ENCODE peak calls at places on chromosomes 5 and 9, in six cellular contexts. B, J, V, H, A and Y are unnamed samples.
A peak's percentile ranks its signal among the peaks of the same experiment; 100 is the strongest.

GRCh38 chr5:154191467-154192261 is 1.1 kb downstream of the GALNT10 start:
- DNase-seq in B (no peak), J (no peak), V (no peak), H (peak; percentile 21), A (no peak), Y (no peak)

GRCh38 chr5:11037080-11037479 is 276.0 kb upstream of the DAP start:
- DNase-seq in B (no peak), J (no peak), V (no peak), H (no peak), A (no peak), Y (peak; percentile 29)

GRCh38 chr5:178416919-178417318 is 173.3 kb downstream of the COL23A1 start:
- DNase-seq in B (peak; percentile 16), J (no peak), V (no peak), H (no peak), A (no peak), Y (no peak)

GRCh38 chr9:127390563-127390962 is 6.4 kb upstream of the SLC2A8 start:
- DNase-seq in B (no peak), J (no peak), V (no peak), H (no peak), A (no peak), Y (no peak)

GRCh38 chr5:100584889-100585288 is 49.7 kb downstream of the FAM174A start:
- DNase-seq in B (no peak), J (no peak), V (no peak), H (no peak), A (no peak), Y (no peak)

GRCh38 chr5:32426440-32427151 is 17.9 kb downstream of the ZFR start:
- DNase-seq in B (no peak), J (no peak), V (no peak), H (no peak), A (no peak), Y (no peak)

GRCh38 chr9:24036459-24036858 is 210.4 kb upstream of the ELAVL2 start:
- DNase-seq in B (no peak), J (no peak), V (no peak), H (no peak), A (no peak), Y (no peak)

GRCh38 chr9:125066839-125067619 is 76.3 kb downstream of the SCAI start:
- DNase-seq in B (no peak), J (no peak), V (peak; percentile 12), H (no peak), A (no peak), Y (no peak)

GRCh38 chr5:109191153-109191558 is 218.6 kb downstream of the PJA2 start:
- DNase-seq in B (no peak), J (no peak), V (no peak), H (peak; percentile 38), A (no peak), Y (no peak)

GRCh38 chr5:102481044-102481715 is 17.6 kb downstream of the SLCO6A1 start:
- DNase-seq in B (no peak), J (no peak), V (no peak), H (no peak), A (no peak), Y (no peak)

GRCh38 chr5:44099643-44100042 is 289.6 kb downstream of the FGF10 start:
- DNase-seq in B (no peak), J (no peak), V (no peak), H (no peak), A (no peak), Y (no peak)

GRCh38 chr9:128419061-128419925 is 1.4 kb upstream of the CERCAM start:
- DNase-seq in B (no peak), J (no peak), V (no peak), H (no peak), A (no peak), Y (peak; percentile 22)
- H3K4me3 ChIP-seq in B (no peak overlapping the region), J (peak overlapping the region; percentile 89), V (peak overlapping the region; percentile 51), H (no peak overlapping the region), A (peak overlapping the region; percentile 80), Y (peak overlapping the region; percentile 99)

GRCh38 chr5:38446029-38446522 is 110.4 kb downstream of the LIFR start:
- DNase-seq in B (no peak), J (no peak), V (no peak), H (no peak), A (no peak), Y (no peak)
- TF ChIP-seq POLR2A in B (no peak), J (no peak), V (no peak), H (no peak), A (no peak), Y (no peak)

GRCh38 chr5:59506285-59506877 is 387.1 kb downstream of the PDE4D start:
- DNase-seq in B (no peak), J (no peak), V (no peak), H (peak; percentile 29), A (no peak), Y (no peak)
- TF ChIP-seq CTCF in B (peak; percentile 54), J (peak; percentile 52), V (no peak), H (no peak), A (peak; percentile 73), Y (peak; percentile 70)

GRCh38 chr5:151134228-151134627 is 23.4 kb downstream of the ANXA6 start:
- DNase-seq in B (no peak), J (no peak), V (no peak), H (no peak), A (no peak), Y (peak; percentile 58)
- H3K4me3 ChIP-seq in B (no peak overlapping the region), J (no peak overlapping the region), V (no peak overlapping the region), H (no peak overlapping the region), A (no peak overlapping the region), Y (no peak overlapping the region)

GRCh38 chr9:98010450-98010849 is 27.3 kb downstream of the ANP32B start:
- DNase-seq in B (no peak), J (no peak), V (no peak), H (no peak), A (no peak), Y (no peak)
- TF ChIP-seq POLR2A in B (no peak), J (no peak), V (no peak), H (no peak), A (no peak), Y (no peak)

GRCh38 chr5:159441441-159441840 is 111.2 kb upstream of the IL12B start:
- DNase-seq in B (no peak), J (peak; percentile 35), V (no peak), H (peak; percentile 57), A (peak; percentile 74), Y (no peak)
- TF ChIP-seq CTCF in B (no peak), J (peak; percentile 37), V (no peak), H (peak; percentile 22), A (peak; percentile 4), Y (no peak)

DNA sequence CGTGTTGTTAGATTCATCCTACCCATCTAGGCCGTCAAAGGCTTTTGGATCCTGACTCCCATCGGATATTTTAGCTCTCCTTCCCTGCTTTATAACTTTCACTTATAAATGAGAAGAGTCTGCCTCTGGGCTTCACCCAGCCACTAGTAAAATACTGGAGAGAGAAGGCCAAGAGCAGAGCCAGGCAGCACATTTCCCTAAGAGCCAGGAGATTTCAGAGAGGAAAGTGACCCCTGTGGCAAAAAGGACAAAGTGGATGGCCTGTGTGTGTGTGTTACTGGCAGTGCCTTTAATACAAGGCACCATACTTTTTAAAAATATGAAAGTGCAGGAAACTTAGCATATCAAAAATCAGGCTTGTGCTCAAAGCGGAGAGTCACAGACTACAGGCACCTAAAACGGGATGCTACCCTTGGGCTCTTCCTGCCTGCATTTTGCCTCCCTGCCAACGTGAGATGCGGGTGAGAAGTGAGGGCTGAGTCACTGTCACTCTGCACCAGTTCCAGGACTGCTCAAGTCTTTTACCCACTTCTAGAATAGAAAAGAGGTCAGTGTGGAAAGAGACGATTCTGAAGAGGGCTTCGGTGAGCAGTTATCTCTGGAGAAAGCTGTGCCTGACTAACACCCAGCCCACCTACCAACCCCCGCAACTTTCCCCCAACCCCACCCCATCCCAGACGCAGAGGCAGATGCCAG is 15.9 kb downstream of the NFIL3 start:
- DNase-seq in B (no peak), J (no peak), V (no peak), H (peak; percentile 54), A (no peak), Y (no peak)
- H3K4me3 ChIP-seq in B (no peak overlapping the region), J (no peak overlapping the region), V (no peak overlapping the region), H (no peak overlapping the region), A (no peak overlapping the region), Y (no peak overlapping the region)